ENCODE peak calls at places on chromosomes 7 and 10, in five cellular contexts. Q is HL-60, R is MCF 10A, Y is right atrium auricular region, X is spleen. H is an unnamed sample.

GRCh38 chr7:107064255-107064654 is 19.8 kb downstream of the PRKAR2B start:
- DNase-seq in Y (no peak), X (no peak), R (no peak), Q (no peak), H (no peak)

GRCh38 chr7:121504478-121504877 is 108.4 kb upstream of the FAM3C start:
- DNase-seq in X (no peak), Q (no peak), R (peak; percentile 77), Y (peak; percentile 59), H (peak; percentile 76)

GRCh38 chr7:34842782-34843181 is 184.8 kb downstream of the NPSR1 start:
- DNase-seq in R (peak; percentile 19), X (no peak), Y (no peak), Q (no peak), H (no peak)

GRCh38 chr7:132393789-132394261 is 182.4 kb downstream of the PLXNA4 start:
- DNase-seq in Y (peak; percentile 81), R (no peak), Q (no peak), X (peak; percentile 77), H (no peak)

GRCh38 chr7:47100815-47101435 is 481.0 kb downstream of the TNS3 start:
- DNase-seq in Y (no peak), Q (peak; percentile 10), R (peak; percentile 76), X (no peak), H (no peak)

GRCh38 chr10:86357676-86358075 is 8.9 kb downstream of the GRID1 start:
- DNase-seq in X (peak; percentile 54), Y (no peak), R (no peak), Q (no peak), H (no peak)

GRCh38 chr10:125156196-125156595 is 4.2 kb downstream of the CTBP2 start:
- DNase-seq in Y (no peak), R (peak; percentile 44), Q (no peak), X (no peak), H (no peak)

GRCh38 chr7:100484636-100485114 is 948 bp downstream of the NYAP1 start:
- DNase-seq in X (no peak), R (no peak), Y (no peak), Q (no peak), H (no peak)

GRCh38 chr10:124728830-124729661 is 15.1 kb downstream of the FAM53B start:
- DNase-seq in Q (no peak), R (no peak), Y (no peak), X (peak; percentile 64), H (no peak)

GRCh38 chr7:66344166-66344565 is 139.0 kb downstream of the TPST1 start:
- DNase-seq in X (no peak), Q (peak; percentile 40), R (peak; percentile 79), Y (no peak), H (no peak)

GRCh38 chr10:72087969-72088878 is at the start of gene SPOCK2:
- DNase-seq in R (no peak), Q (no peak), X (peak; percentile 89), Y (no peak), H (no peak)

GRCh38 chr7:6232534-6232933 is 39.9 kb downstream of the CYTH3 start:
- DNase-seq in Q (peak; percentile 72), R (no peak), X (peak; percentile 87), Y (no peak), H (no peak)

GRCh38 chr10:19549503-19549902 is 266.7 kb upstream of the PLXDC2 start:
- DNase-seq in Q (no peak), R (peak; percentile 53), X (no peak), Y (no peak), H (no peak)

GRCh38 chr7:107953265-107953923 is 49.6 kb downstream of the LAMB1 start:
- DNase-seq in Q (no peak), Y (no peak), X (no peak), R (no peak), H (no peak)

GRCh38 chr7:97005764-97006145 is 402 bp downstream of the DLX6 start:
- DNase-seq in R (peak; percentile 14), Y (no peak), Q (no peak), X (no peak), H (no peak)

GRCh38 chr10:23818484-23818883 is 379.6 kb downstream of the OTUD1 start:
- DNase-seq in X (no peak), R (no peak), Q (no peak), Y (no peak), H (no peak)

DNA sequence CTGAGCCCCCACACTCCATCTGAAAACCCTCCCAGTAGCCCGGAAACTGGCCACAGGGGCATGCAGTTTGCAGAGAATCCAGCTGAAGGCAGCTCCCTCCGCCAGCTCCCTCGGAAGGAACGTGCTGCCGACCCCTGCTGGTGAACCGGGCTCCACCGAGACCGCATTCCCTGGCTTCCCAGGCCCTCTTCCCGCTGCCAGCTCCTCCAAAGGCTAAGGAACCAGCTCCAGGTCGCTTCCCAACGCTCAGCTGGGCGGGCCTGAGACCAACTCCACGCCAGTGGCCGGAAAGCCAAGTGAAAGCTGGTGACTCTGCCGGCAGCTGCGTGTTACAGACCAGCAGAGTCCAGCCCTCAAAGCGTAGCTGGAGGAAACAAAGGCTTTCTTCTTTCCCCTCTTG is 35.8 kb downstream of the GPER1 start:
- DNase-seq in Y (peak; percentile 91), Q (no peak), X (no peak), R (no peak), H (no peak)
- TF ChIP-seq CTCF in Y (peak; percentile 61), Q (no peak), X (peak; percentile 49), R (no peak), H (peak; percentile 90)

GRCh38 chr10:77493239-77493806 is 144.3 kb downstream of the KCNMA1 start:
- DNase-seq in Q (no peak), X (no peak), R (no peak), Y (no peak), H (no peak)

GRCh38 chr10:77490915-77491314 is 146.7 kb downstream of the KCNMA1 start:
- DNase-seq in R (no peak), Y (no peak), Q (no peak), X (no peak), H (no peak)

GRCh38 chr10:77496941-77497420 is 140.6 kb downstream of the KCNMA1 start:
- DNase-seq in Q (no peak), X (no peak), R (no peak), Y (no peak), H (no peak)

GRCh38 chr10:77494789-77495541 is 142.6 kb downstream of the KCNMA1 start:
- DNase-seq in Q (no peak), Y (no peak), R (no peak), X (no peak), H (no peak)

DNA sequence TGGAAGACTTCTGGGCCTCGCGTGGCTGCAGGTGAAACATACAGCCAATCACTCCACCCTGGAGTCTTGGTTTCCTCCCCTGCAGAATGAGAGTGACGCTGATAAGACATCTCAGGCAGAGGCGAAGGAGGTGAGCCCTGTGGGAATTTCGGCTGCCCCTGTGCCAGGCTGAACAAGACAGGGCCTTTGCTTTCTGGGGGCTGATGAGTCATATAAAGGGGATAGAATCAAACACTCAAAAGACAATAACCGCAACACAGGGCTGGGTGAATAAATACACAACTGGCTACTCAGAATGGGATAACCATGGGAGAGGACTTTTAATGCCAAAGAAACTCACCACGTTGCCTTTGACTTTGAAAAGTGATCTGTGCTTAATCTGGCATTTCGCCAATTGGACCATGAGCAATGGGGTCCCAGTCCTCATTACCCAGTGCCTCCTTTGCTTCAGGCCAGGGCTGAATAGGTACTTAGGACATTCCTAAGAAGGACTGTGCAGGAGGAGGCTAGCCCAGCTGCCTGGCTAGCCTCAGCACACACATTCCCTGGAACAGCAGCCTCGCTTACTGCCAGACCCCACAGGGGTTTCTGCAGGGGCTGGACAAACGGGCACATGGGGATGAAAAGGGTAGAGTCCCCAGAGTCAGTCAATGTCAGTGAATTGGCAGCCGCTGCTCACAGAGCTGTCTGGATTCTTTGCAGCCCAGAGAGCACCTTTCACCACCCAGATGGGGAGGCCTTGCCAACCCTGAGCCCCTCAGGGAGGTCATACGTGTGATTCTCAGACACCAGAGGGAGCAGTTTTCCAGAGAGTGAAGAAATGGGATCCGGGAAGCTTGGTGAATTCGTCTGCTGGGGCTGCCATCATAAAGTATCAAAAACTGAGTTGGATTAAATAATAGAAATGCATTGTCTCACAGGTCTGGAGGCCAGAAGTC is 143.5 kb downstream of the KCNMA1 start:
- DNase-seq in X (no peak), Y (no peak), R (peak; percentile 49), Q (no peak), H (no peak)
- TF ChIP-seq CTCF in X (no peak), Y (no peak), R (no peak), Q (no peak), H (peak; percentile 32)

GRCh38 chr10:11160982-11161554 is 143.4 kb downstream of the CELF2 start:
- DNase-seq in Q (no peak), R (peak; percentile 1), X (no peak), Y (no peak), H (no peak)

GRCh38 chr10:11163990-11164805 is 146.5 kb downstream of the CELF2 start:
- DNase-seq in Q (no peak), X (peak; percentile 82), R (no peak), Y (no peak), H (no peak)

GRCh38 chr10:11164806-11165590 is 147.3 kb downstream of the CELF2 start:
- DNase-seq in R (peak; percentile 67), X (peak; percentile 94), Q (peak; percentile 72), Y (peak; percentile 87), H (no peak)

GRCh38 chr10:11161910-11162309 is 144.2 kb downstream of the CELF2 start:
- DNase-seq in X (no peak), R (no peak), Y (no peak), Q (no peak), H (no peak)

GRCh38 chr10:11162828-11163599 is 145.3 kb downstream of the CELF2 start:
- DNase-seq in X (peak; percentile 92), Q (peak; percentile 92), R (no peak), Y (peak; percentile 83), H (no peak)
- TF ChIP-seq CTCF in X (peak; percentile 20), Q (no peak), R (no peak), Y (no peak), H (no peak)

GRCh38 chr10:108358912-108359311 is 1194.4 kb upstream of the SORCS1 start:
- DNase-seq in R (peak; percentile 88), Q (peak; percentile 7), Y (no peak), X (no peak), H (peak; percentile 86)
- TF ChIP-seq CTCF in R (peak; percentile 31), Q (no peak), Y (no peak), X (no peak), H (peak; percentile 13)

GRCh38 chr10:6203331-6204062 is 765 bp downstream of the PFKFB3 start:
- DNase-seq in X (peak; percentile 93), R (peak; percentile 50), Q (peak; percentile 1), Y (no peak), H (no peak)
- TF ChIP-seq CTCF in X (peak; percentile 30), R (peak; percentile 33), Q (no peak), Y (peak; percentile 35), H (no peak)

GRCh38 chr7:92797693-92798092 is 38.7 kb downstream of the CDK6 start:
- DNase-seq in R (peak; percentile 49), Y (no peak), Q (no peak), X (no peak), H (no peak)
- TF ChIP-seq CTCF in R (no peak), Y (no peak), Q (no peak), X (no peak), H (no peak)